ENCODE peak calls at places on chromosomes 12 and 14, in four cellular contexts. J is dorsolateral prefrontal cortex, Y is fibroblast of mammary gland, P is fibroblast of lung. S is an unnamed sample.

GRCh38 chr12:68375701-68376469 is 43.7 kb upstream of the MDM1 start:
- DNase-seq in P (peak; percentile 62), J (no peak), Y (peak; percentile 75), S (no peak)

GRCh38 chr12:85468356-85469157 is 188.5 kb downstream of the ALX1 start:
- DNase-seq in J (peak; percentile 27), P (peak; percentile 59), Y (peak; percentile 71), S (peak; percentile 74)

GRCh38 chr14:38143651-38144505 is 63.8 kb upstream of the SSTR1 start:
- DNase-seq in J (no peak), Y (peak; percentile 79), P (peak; percentile 73), S (peak; percentile 76)

GRCh38 chr12:65106948-65107347 is 14.2 kb downstream of the WIF1 start:
- DNase-seq in J (no peak), Y (peak; percentile 36), P (no peak), S (peak; percentile 11)

GRCh38 chr14:70183991-70184390 is 4.8 kb downstream of the SLC8A3 start:
- DNase-seq in P (no peak), Y (no peak), J (no peak), S (no peak)

GRCh38 chr14:64198021-64198420 is 96.2 kb downstream of the ESR2 start:
- DNase-seq in P (no peak), J (no peak), Y (no peak), S (no peak)

GRCh38 chr12:132664206-132665148 is 22.7 kb downstream of the POLE start:
- DNase-seq in P (no peak), Y (no peak), J (no peak), S (no peak)

GRCh38 chr14:39847191-39847590 is 415.0 kb upstream of the FBXO33 start:
- DNase-seq in J (no peak), Y (peak; percentile 10), P (peak; percentile 59), S (no peak)

GRCh38 chr12:8226355-8226754 is 1.1 kb downstream of the FAM90A1 start:
- DNase-seq in P (no peak), Y (no peak), J (no peak), S (no peak)

GRCh38 chr12:106715582-106715981 is 58.9 kb upstream of the RIC8B start:
- DNase-seq in J (no peak), Y (no peak), P (no peak), S (no peak)

GRCh38 chr14:50835280-50835679 is 4.3 kb upstream of the NIN start:
- DNase-seq in J (no peak), P (peak; percentile 45), Y (peak; percentile 49), S (no peak)

GRCh38 chr12:69254046-69254445 is 14.7 kb downstream of the CPSF6 start:
- DNase-seq in J (no peak), Y (peak; percentile 67), P (peak; percentile 43), S (peak; percentile 65)

GRCh38 chr12:64556231-64556630 is 54.1 kb upstream of the RASSF3 start:
- DNase-seq in J (no peak), P (no peak), Y (no peak), S (no peak)

GRCh38 chr12:77685112-77685511 is 145.6 kb upstream of the NAV3 start:
- DNase-seq in J (peak; percentile 77), P (peak; percentile 74), Y (peak; percentile 82), S (peak; percentile 65)

GRCh38 chr12:31752450-31752849 is 23.6 kb upstream of the AMN1 start:
- DNase-seq in P (no peak), Y (no peak), J (no peak), S (no peak)

GRCh38 chr14:96852823-96853422 is 55.7 kb downstream of the VRK1 start:
- DNase-seq in Y (peak; percentile 72), P (peak; percentile 40), J (peak; percentile 11), S (peak; percentile 69)

GRCh38 chr14:54509546-54510501 is at the start of gene CGRRF1:
- DNase-seq in P (peak; percentile 99), J (peak; percentile 99), Y (peak; percentile 97), S (peak; percentile 98)

GRCh38 chr14:83838221-83838620 is 1691.7 kb upstream of the FLRT2 start:
- DNase-seq in P (no peak), J (no peak), Y (no peak), S (peak; percentile 27)

GRCh38 chr12:124864326-124864752 is 675 bp upstream of the SCARB1 start:
- DNase-seq in Y (no peak), J (no peak), P (no peak), S (no peak)

GRCh38 chr12:96026331-96026730 is 9.1 kb downstream of the LTA4H start:
- DNase-seq in J (no peak), Y (peak; percentile 14), P (no peak), S (no peak)

GRCh38 chr14:73258076-73258475 is 20.8 kb downstream of the PAPLN start:
- DNase-seq in Y (no peak), P (peak; percentile 37), J (no peak), S (no peak)

GRCh38 chr14:101228949-101229541 is 325.5 kb upstream of the RTL1 start:
- DNase-seq in P (no peak), Y (no peak), J (no peak), S (no peak)

GRCh38 chr12:120649442-120650248 is 9.2 kb downstream of the CABP1 start:
- DNase-seq in P (no peak), J (no peak), Y (no peak), S (no peak)

GRCh38 chr14:65231286-65231980 is 129.1 kb upstream of the MAX start:
- DNase-seq in J (no peak), Y (no peak), P (no peak), S (no peak)

GRCh38 chr14:29442720-29443119 is 484.9 kb downstream of the PRKD1 start:
- DNase-seq in P (peak; percentile 74), Y (peak; percentile 79), J (no peak), S (peak; percentile 42)

GRCh38 chr12:93597608-93598007 is 25.1 kb downstream of the SOCS2 start:
- DNase-seq in Y (no peak), P (no peak), J (no peak), S (no peak)

GRCh38 chr14:71183856-71184255 is 276.6 kb downstream of the PCNX1 start:
- DNase-seq in Y (no peak), J (no peak), P (no peak), S (no peak)

DNA sequence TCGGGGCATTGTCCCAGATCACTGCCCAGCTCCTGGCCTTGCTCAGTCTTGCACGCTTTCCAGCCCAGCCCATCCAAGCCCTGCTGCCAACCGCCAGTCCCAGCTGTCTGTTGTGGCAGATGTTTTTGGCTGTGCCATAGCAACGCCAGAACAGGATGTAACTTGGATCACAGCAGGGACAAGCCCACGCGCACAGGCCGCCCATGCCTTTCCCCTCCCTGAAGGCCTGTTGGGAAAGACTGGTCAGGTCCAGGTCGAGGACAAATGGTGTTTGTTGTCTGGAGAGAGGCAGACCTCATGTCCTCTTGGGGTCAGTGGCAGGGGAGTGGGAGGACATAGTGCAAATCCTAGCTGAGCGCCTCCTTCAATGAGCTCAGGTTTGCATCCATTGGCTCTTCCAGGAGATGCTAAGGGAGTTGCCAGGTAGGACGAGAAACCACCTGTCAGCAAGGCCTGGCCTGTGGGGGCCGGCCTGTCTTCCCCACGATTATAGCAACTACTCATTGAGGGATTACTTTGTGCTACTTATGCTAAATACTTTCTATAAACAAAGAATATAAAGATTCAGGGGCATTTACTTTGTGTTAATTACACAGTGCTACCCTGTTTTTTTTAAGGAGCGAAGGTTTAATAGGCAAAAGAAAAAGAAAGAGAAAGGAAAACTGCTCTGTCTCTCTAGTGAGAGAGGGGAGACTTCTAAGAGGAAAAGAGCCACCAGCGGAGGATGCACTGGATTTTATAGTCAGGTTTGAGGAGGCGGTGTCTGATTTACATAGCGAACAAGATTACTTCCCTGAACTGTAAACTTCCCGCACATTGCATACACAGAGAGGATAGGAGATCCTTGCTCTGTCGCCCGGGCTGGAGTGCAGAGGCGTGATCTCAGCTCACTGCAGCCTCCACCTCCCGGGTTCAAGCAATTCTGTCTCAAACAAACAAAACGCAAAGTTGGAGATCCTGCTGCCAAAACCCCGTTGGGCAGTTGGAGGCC is 42.8 kb upstream of the CORO1C start:
- DNase-seq in P (peak; percentile 67), Y (peak; percentile 82), J (peak; percentile 86), S (peak; percentile 83)
- H3K4me3 ChIP-seq in P (no peak overlapping the region), Y (no peak overlapping the region), J (no peak overlapping the region), S (no peak overlapping the region)

DNA sequence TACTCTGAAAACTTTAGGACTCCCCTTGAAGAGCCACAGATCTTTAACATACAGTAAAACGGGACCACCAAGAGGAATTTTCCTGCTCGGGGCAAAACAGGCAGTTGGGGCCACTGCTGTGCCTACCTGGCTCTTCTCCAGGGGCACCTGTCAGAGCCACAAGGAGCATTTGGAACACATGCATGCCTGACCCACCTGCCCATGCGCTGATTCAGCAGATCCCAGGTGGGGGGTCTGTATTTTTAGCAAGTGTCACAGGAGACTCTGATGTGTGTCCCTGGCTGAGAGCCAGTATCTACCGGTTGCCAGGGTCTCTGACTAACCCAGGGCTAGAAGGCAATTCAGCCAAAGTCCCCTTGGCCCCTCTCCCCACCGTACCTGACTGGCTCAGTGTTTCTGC is 6.5 kb downstream of the CTDSP2 start:
- DNase-seq in J (no peak), Y (no peak), P (no peak), S (no peak)
- H3K4me3 ChIP-seq in J (no peak overlapping the region), Y (no peak overlapping the region), P (no peak overlapping the region), S (no peak overlapping the region)

GRCh38 chr12:113221997-113222729 is 899 bp downstream of the TPCN1 start:
- DNase-seq in Y (no peak), J (no peak), P (no peak), S (no peak)
- H3K4me3 ChIP-seq in Y (peak overlapping the region; percentile 81), J (peak overlapping the region; percentile 88), P (peak overlapping the region; percentile 56), S (peak overlapping the region; percentile 93)

GRCh38 chr14:33590891-33591630 is 359.8 kb downstream of the EGLN3 start:
- DNase-seq in J (no peak), Y (peak; percentile 36), P (peak; percentile 81), S (no peak)

GRCh38 chr14:33588771-33589170 is 362.1 kb downstream of the EGLN3 start:
- DNase-seq in P (no peak), Y (no peak), J (no peak), S (no peak)

GRCh38 chr14:33587761-33588160 is 363.1 kb downstream of the EGLN3 start:
- DNase-seq in P (no peak), Y (no peak), J (no peak), S (no peak)

GRCh38 chr14:33586806-33587205 is 364.1 kb downstream of the EGLN3 start:
- DNase-seq in Y (no peak), J (no peak), P (no peak), S (no peak)

GRCh38 chr14:33589334-33589733 is 361.5 kb downstream of the EGLN3 start:
- DNase-seq in Y (peak; percentile 97), J (no peak), P (peak; percentile 97), S (peak; percentile 89)
- H3K4me3 ChIP-seq in Y (no peak overlapping the region), J (no peak overlapping the region), P (no peak overlapping the region), S (no peak overlapping the region)

DNA sequence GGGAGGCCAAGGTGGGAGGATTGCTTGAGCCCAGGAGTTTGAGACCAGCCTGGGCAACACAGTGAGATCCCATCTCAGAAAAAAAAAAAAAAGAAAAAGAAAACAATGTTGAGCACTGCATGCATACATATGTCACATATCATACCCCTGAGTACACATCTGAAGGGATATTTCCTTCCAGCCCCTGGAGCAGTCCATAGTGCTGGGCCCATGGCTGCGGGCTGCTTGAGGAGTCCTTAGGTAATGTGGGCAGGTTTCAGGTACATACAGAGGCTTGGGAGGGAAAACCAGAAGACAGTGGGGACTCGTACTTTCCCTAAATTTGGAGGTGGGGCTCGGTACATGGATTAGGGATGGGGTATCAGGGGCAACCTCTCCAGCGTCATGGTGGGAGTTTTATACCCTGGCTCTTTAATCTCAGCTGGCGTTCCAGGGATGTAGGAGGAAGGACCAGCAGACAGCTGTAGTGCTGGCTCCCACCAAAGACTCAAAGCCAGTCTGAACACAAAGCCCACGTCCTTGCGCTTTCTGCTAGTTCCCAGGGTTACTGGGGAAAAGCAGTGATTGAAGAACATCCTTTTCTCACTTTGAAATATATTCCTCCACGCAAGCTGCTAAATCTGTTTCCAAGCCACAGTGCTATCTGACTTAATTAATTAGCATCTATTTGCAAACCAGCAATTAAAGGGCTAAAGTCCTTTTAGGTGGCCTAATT is 5.2 kb downstream of the OTUB2 start:
- DNase-seq in Y (no peak), J (peak; percentile 32), P (no peak), S (no peak)
- H3K4me3 ChIP-seq in Y (no peak overlapping the region), J (no peak overlapping the region), P (no peak overlapping the region), S (no peak overlapping the region)

S was measured in fibroblast of villous mesenchyme.